ENCODE peak calls at places on chromosomes 5 and 9, in five cellular contexts. S is naive thymus-derived CD4-positive, alpha-beta T cell; Y is fibroblast of the aortic adventitia; W is right cardiac atrium; C is lower leg skin. T is an unnamed sample.

GRCh38 chr5:67414712-67415111 is 218.1 kb upstream of the CD180 start:
- DNase-seq in S (no peak), Y (peak; percentile 70), C (no peak), W (no peak), T (no peak)

GRCh38 chr5:14818931-14819790 is 52.4 kb downstream of the ANKH start:
- DNase-seq in C (no peak), W (no peak), S (no peak), Y (no peak), T (no peak)

GRCh38 chr5:172407861-172408260 is 46.5 kb downstream of the SH3PXD2B start:
- DNase-seq in Y (peak; percentile 77), S (no peak), C (no peak), W (no peak), T (no peak)

GRCh38 chr5:41368158-41368557 is 142.2 kb downstream of the PLCXD3 start:
- DNase-seq in C (no peak), Y (peak; percentile 58), W (no peak), S (no peak), T (no peak)

GRCh38 chr5:151141535-151141934 is 16.0 kb downstream of the ANXA6 start:
- DNase-seq in Y (peak; percentile 21), C (no peak), S (peak; percentile 53), W (peak; percentile 61), T (no peak)

GRCh38 chr9:84697494-84698114 is 28.1 kb downstream of the NTRK2 start:
- DNase-seq in C (peak; percentile 47), Y (peak; percentile 31), W (peak; percentile 83), S (no peak), T (peak; percentile 67)

GRCh38 chr9:13719410-13719809 is 439.9 kb upstream of the MPDZ start:
- DNase-seq in C (no peak), Y (peak; percentile 49), S (no peak), W (no peak), T (no peak)

GRCh38 chr9:21096172-21096900 is 18.6 kb upstream of the IFNB1 start:
- DNase-seq in S (peak; percentile 68), C (no peak), W (no peak), Y (peak; percentile 86), T (no peak)

GRCh38 chr9:97307091-97307490 is 368 bp upstream of the CCDC180 start:
- DNase-seq in C (peak; percentile 36), S (no peak), Y (peak; percentile 39), W (peak; percentile 93), T (peak; percentile 90)

GRCh38 chr5:1392801-1393565 is 48.1 kb upstream of the CLPTM1L start:
- DNase-seq in S (no peak), Y (no peak), C (no peak), W (peak; percentile 56), T (no peak)

GRCh38 chr9:16530669-16531461 is 339.6 kb downstream of the BNC2 start:
- DNase-seq in Y (no peak), C (peak; percentile 41), S (no peak), W (peak; percentile 54), T (no peak)

GRCh38 chr5:141383345-141383744 is 803 bp downstream of the PCDHGA7 start:
- DNase-seq in Y (no peak), S (no peak), C (no peak), W (no peak), T (no peak)
- H3K4me3 ChIP-seq in Y (peak overlapping the region; percentile 73), S (no peak overlapping the region), C (no peak overlapping the region), W (peak overlapping the region; percentile 58), T (no peak overlapping the region)

DNA sequence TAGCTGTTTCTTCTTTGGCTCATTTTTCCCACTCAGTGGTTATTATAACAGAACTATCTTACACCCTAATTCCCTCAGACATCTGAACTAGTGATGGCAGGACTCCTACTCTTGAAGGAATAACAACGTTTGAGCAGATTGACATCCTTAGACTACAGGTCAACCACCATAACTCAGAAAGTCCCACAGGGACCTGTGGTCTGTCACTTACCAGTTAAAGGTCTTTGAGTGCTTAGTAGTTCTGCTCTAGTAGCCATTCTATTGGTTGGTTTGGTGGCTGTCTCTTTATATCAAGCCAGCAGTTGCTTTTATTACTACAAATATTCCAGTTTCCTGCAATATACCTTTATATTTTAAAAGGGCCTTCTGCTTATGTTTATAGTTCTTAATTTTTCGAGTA is 67.2 kb upstream of the FCHO2 start:
- DNase-seq in S (no peak), Y (no peak), W (no peak), C (no peak), T (no peak)
- H3K4me3 ChIP-seq in S (no peak overlapping the region), Y (no peak overlapping the region), W (no peak overlapping the region), C (no peak overlapping the region), T (no peak overlapping the region)

GRCh38 chr5:164010900-164011299 is 505.5 kb downstream of the MAT2B start:
- DNase-seq in S (no peak), W (no peak), Y (no peak), C (no peak), T (no peak)

GRCh38 chr5:164009628-164010027 is 504.2 kb downstream of the MAT2B start:
- DNase-seq in C (no peak), Y (no peak), W (no peak), S (no peak), T (no peak)

GRCh38 chr5:164012376-164012775 is 507.0 kb downstream of the MAT2B start:
- DNase-seq in W (no peak), Y (peak; percentile 18), S (no peak), C (no peak), T (no peak)

GRCh38 chr5:164013077-164013670 is 507.8 kb downstream of the MAT2B start:
- DNase-seq in Y (peak; percentile 95), S (no peak), C (peak; percentile 21), W (no peak), T (no peak)
- H3K4me3 ChIP-seq in Y (no peak overlapping the region), S (no peak overlapping the region), C (no peak overlapping the region), W (no peak overlapping the region), T (no peak overlapping the region)

DNA sequence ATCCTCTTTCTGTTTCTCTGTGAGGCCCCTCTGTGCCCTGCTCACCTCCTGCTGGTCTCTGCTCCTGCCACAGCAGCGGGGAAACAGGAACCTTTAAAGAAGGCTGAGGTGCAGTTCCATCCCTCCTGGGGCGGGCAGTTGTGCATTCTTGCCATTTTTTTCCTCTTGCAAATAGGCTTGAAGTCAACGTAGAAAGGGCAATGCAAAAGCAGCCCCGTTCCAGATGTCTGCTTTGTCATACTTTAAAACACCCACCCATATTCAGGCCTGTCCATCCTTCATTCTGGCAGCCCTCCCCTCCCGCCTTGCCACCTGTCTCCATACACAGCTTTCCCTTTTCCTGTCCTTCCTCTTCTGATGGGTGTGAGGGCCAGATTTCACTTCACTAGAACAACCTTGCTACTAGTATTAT is 65.4 kb upstream of the KLF9 start:
- DNase-seq in Y (peak; percentile 68), S (no peak), W (no peak), C (no peak), T (no peak)
- H3K4me3 ChIP-seq in Y (no peak overlapping the region), S (no peak overlapping the region), W (no peak overlapping the region), C (no peak overlapping the region), T (no peak overlapping the region)

GRCh38 chr9:27569406-27569805 is 3.9 kb downstream of the C9orf72 start:
- DNase-seq in S (no peak), W (no peak), C (no peak), Y (no peak), T (no peak)

GRCh38 chr9:27573699-27574265 is 501 bp upstream of the C9orf72 start:
- DNase-seq in W (peak; percentile 94), S (peak; percentile 98), Y (peak; percentile 99), C (peak; percentile 99), T (peak; percentile 98)

GRCh38 chr9:27572566-27572917 is 739 bp downstream of the C9orf72 start:
- DNase-seq in Y (peak; percentile 32), W (no peak), C (peak; percentile 73), S (peak; percentile 65), T (peak; percentile 51)

GRCh38 chr9:27572918-27573698 is at the start of gene C9orf72:
- DNase-seq in C (no peak), Y (no peak), W (peak; percentile 93), S (no peak), T (peak; percentile 70)

DNA sequence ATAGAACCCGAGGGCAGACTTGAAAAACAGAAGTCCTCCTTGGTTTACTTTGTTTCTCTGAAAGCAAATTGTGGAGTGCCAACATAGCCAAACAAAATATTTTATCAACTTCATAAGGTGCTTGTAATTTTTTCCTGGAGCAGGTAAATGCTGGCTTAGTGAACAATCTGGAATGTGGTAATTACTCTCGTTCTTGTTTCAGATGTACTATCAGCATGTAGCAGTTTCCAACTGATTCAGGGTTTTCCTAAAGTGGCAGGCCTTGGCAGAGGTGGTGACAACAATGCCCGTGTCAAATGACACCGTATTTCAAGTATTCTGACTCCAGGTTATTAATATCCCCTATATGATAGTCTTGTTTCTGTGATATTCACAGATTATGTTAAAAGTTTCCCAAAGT is 1.2 kb downstream of the C9orf72 start:
- DNase-seq in S (no peak), W (no peak), Y (no peak), C (no peak), T (no peak)
- H3K4me3 ChIP-seq in S (no peak overlapping the region), W (peak overlapping the region; percentile 97), Y (no peak overlapping the region), C (no peak overlapping the region), T (peak overlapping the region; percentile 83)

GRCh38 chr5:34717426-34718327 is 61.5 kb downstream of the RAI14 start:
- DNase-seq in S (no peak), W (no peak), Y (peak; percentile 90), C (no peak), T (no peak)
- H3K4me3 ChIP-seq in S (no peak overlapping the region), W (no peak overlapping the region), Y (no peak overlapping the region), C (no peak overlapping the region), T (no peak overlapping the region)

GRCh38 chr5:123350744-123351143 is 72.5 kb downstream of the CEP120 start:
- DNase-seq in S (no peak), C (no peak), W (no peak), Y (no peak), T (no peak)

GRCh38 chr5:123351820-123352219 is 71.4 kb downstream of the CEP120 start:
- DNase-seq in W (no peak), S (no peak), Y (no peak), C (no peak), T (no peak)

DNA sequence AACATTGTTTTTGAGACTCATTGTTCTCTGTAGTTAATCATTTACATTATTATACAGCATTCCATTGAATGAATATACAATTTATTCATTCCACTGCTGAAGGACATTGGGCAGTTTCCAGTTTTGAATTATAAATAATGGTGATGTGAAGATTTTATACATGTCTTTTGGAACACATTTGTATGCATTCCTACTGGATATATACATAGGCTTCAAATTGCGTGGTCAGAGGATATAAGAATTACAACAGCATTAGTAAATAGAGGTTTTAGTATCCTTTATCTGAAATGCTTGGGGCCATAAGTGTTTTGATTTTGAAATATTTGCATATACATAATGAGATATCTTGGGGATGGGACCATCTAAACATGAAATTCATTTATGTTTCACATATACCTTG is 71.9 kb downstream of the CEP120 start:
- DNase-seq in W (no peak), C (no peak), S (no peak), Y (no peak), T (no peak)
- H3K4me3 ChIP-seq in W (no peak overlapping the region), C (no peak overlapping the region), S (no peak overlapping the region), Y (no peak overlapping the region), T (no peak overlapping the region)

DNA sequence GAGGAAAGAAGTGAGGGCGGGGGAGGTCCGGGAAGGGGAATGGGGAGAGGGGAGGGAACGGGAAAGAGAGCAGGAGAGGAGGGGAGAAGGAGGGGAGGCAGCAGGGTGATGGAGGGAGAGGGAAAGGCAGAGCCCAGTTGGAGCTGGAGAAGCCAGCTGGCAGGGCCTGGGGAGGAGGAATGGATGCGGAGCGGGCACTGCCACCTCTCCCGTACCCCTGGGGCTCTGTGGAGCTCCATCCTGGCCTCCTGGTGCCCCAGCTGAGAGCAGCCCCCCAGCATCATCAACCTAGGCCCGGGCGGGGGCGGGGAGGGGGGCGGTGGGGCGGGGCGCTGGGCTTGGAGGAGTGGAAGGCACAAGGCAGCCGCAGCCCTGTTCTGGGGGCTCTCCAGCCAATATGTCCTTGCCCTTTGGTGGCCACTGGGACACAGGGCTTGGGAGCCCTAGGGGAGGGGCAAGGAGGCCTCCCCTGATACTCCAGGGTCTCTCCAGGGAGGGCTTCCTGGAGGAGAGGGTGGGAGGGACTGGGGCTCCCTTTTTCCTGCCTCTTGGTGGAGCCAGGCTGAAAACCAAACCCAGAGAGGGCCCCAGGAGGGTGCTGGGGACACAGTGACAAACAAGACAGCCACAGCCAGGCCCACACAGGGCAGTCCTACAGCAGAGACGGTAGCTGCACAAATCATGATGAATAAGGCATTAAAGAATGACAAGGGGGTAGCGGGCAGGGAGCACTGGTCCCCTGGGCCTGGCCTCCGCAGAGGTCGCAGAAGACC is 123.7 kb downstream of the C9orf50 start:
- DNase-seq in W (peak; percentile 84), S (no peak), Y (no peak), C (no peak), T (peak; percentile 36)
- H3K4me3 ChIP-seq in W (peak overlapping the region; percentile 76), S (peak overlapping the region; percentile 79), Y (peak overlapping the region; percentile 83), C (peak overlapping the region; percentile 40), T (peak overlapping the region; percentile 53)

T was measured in heart right ventricle.